ENCODE peak calls at places on chromosomes 5 and 9, in five cellular contexts. V, P, H, Q and I are unnamed samples.

GRCh38 chr9:104088416-104088815 is 5.7 kb upstream of the SMC2 start:
- DNase-seq in V (no peak), P (peak), H (no peak), Q (no peak), I (no peak)

GRCh38 chr9:129422843-129423700 is 197.8 kb downstream of the C9orf50 start:
- DNase-seq in V (no peak), P (no peak), H (no peak), Q (no peak), I (no peak)

GRCh38 chr5:141402553-141403328 is at the start of gene PCDHGA9:
- DNase-seq in V (no peak), P (peak), H (no peak), Q (peak), I (no peak)

GRCh38 chr5:68409259-68409658 is 193.7 kb downstream of the PIK3R1 start:
- DNase-seq in V (no peak), P (no peak), H (no peak), Q (no peak), I (no peak)

GRCh38 chr5:153223376-153223775 is 267.1 kb upstream of the GRIA1 start:
- DNase-seq in V (no peak), P (no peak), H (no peak), Q (no peak), I (no peak)

GRCh38 chr9:127942152-127943010 is 4.7 kb upstream of the DPM2 start:
- DNase-seq in V (peak), P (peak), H (peak), Q (peak), I (peak)

GRCh38 chr5:103436661-103437060 is 125.9 kb downstream of the NUDT12 start:
- DNase-seq in V (no peak), P (no peak), H (no peak), Q (no peak), I (no peak)

GRCh38 chr5:140345919-140346347 is 470 bp downstream of the HBEGF start:
- DNase-seq in V (no peak), P (no peak), H (no peak), Q (peak), I (peak)